ENCODE peak calls at places on chromosomes 11 and 22, in seven cellular contexts. Z is activated naive CD4-positive, alpha-beta T cell treated with anti-CD3 and anti-CD28 coated beads, Interleukin-2, amount 50 U/mL, for 72 hours; Y is dorsolateral prefrontal cortex; X is MCF 10A; A is OCI-LY7; M is stimulated activated CD8-positive, alpha-beta memory T cell treated with anti-CD3 and anti-CD28 coated beads, Interleukin-12 subunit alpha, Interleukin-12 subunit beta, amount 100 ng/mL, for 1 hour; D is colonic mucosa. J is an unnamed sample.

GRCh38 chr11:63602296-63602695 is 11.9 kb downstream of the PLAAT3 start:
- DNase-seq in Z (no peak), Y (no peak), X (no peak), A (no peak), M (no peak), D (no peak), J (no peak)

GRCh38 chr22:24492391-24492790 is 2.7 kb upstream of the UPB1 start:
- DNase-seq in Z (no peak), Y (no peak), X (no peak), A (no peak), M (no peak), D (no peak), J (no peak)

GRCh38 chr11:59573216-59573615 is 42.4 kb downstream of the OSBP start:
- DNase-seq in Z (no peak), Y (no peak), X (peak), A (no peak), M (no peak), D (no peak), J (peak)

GRCh38 chr22:41132555-41132954 is 40.2 kb downstream of the EP300 start:
- DNase-seq in Z (no peak), Y (no peak), X (no peak), A (no peak), M (no peak), D (no peak), J (no peak)

GRCh38 chr11:61004037-61004641 is 32.7 kb downstream of the CD6 start:
- DNase-seq in Z (no peak), Y (no peak), X (no peak), A (no peak), M (no peak), D (no peak), J (no peak)

GRCh38 chr11:79236541-79236971 is 204.3 kb downstream of the TENM4 start:
- DNase-seq in Z (no peak), Y (no peak), X (peak), A (no peak), M (no peak), D (no peak), J (no peak)

GRCh38 chr11:128501576-128502549 is 85.5 kb downstream of the ETS1 start:
- DNase-seq in Z (no peak), Y (no peak), X (no peak), A (no peak), M (no peak), D (no peak), J (no peak)

GRCh38 chr22:31579835-31580242 is 82.2 kb downstream of the PISD start:
- DNase-seq in Z (no peak), Y (no peak), X (no peak), A (no peak), M (no peak), D (no peak), J (no peak)

GRCh38 chr22:32858121-32858703 is 56.7 kb downstream of the TIMP3 start:
- DNase-seq in Z (no peak), Y (no peak), X (no peak), A (no peak), M (no peak), D (no peak), J (peak)

GRCh38 chr11:12285106-12285505 is 92.3 kb upstream of the PARVA start:
- DNase-seq in Z (no peak), Y (no peak), X (peak), A (no peak), M (no peak), D (peak), J (no peak)

GRCh38 chr11:79672786-79673185 is 232.0 kb upstream of the TENM4 start:
- DNase-seq in Z (no peak), Y (no peak), X (no peak), A (no peak), M (no peak), D (no peak), J (peak)

GRCh38 chr11:12117200-12117995 is 7.0 kb downstream of the MICAL2 start:
- DNase-seq in Z (no peak), Y (no peak), X (no peak), A (no peak), M (no peak), D (no peak), J (no peak)

GRCh38 chr11:62370743-62371440 is 33.6 kb downstream of the ASRGL1 start:
- DNase-seq in Z (no peak), Y (no peak), X (no peak), A (no peak), M (peak), D (peak), J (no peak)

GRCh38 chr11:73972187-73972586 is 10.5 kb downstream of the UCP2 start:
- DNase-seq in Z (no peak), Y (no peak), X (no peak), A (peak), M (no peak), D (no peak), J (no peak)

GRCh38 chr11:128860571-128861361 is 6.3 kb downstream of the KCNJ1 start:
- DNase-seq in Z (no peak), Y (no peak), X (no peak), A (no peak), M (no peak), D (no peak), J (no peak)

GRCh38 chr11:22666320-22666699 is at the start of gene GAS2:
- DNase-seq in Z (no peak), Y (no peak), X (no peak), A (no peak), M (no peak), D (no peak), J (no peak)

GRCh38 chr11:2691991-2692841 is 7.6 kb downstream of the KCNQ1OT1 start:
- DNase-seq in Z (peak), Y (no peak), X (peak), A (peak), M (no peak), D (no peak), J (no peak)

GRCh38 chr11:77140231-77140959 is 12.3 kb downstream of the MYO7A start:
- DNase-seq in Z (no peak), Y (no peak), X (no peak), A (no peak), M (no peak), D (no peak), J (no peak)

GRCh38 chr11:71373791-71374454 is 74.3 kb downstream of the DHCR7 start:
- DNase-seq in Z (no peak), Y (no peak), X (no peak), A (peak), M (no peak), D (no peak), J (no peak)

GRCh38 chr11:63919267-63920125 is 2.5 kb upstream of the RCOR2 start:
- DNase-seq in Z (no peak), Y (peak), X (no peak), A (no peak), M (no peak), D (peak), J (no peak)

GRCh38 chr11:72721689-72722049 is 30.5 kb downstream of the ARAP1 start:
- DNase-seq in Z (no peak), Y (no peak), X (peak), A (peak), M (peak), D (peak), J (no peak)

GRCh38 chr11:10742460-10743208 is 8.4 kb upstream of the CTR9 start:
- DNase-seq in Z (no peak), Y (no peak), X (no peak), A (no peak), M (peak), D (peak), J (peak)

GRCh38 chr11:132935383-132935782 is 596.9 kb downstream of the OPCML start:
- DNase-seq in Z (no peak), Y (no peak), X (no peak), A (no peak), M (no peak), D (no peak), J (no peak)

GRCh38 chr11:9859491-9860305 is 195.8 kb downstream of the SWAP70 start:
- DNase-seq in Z (no peak), Y (no peak), X (peak), A (no peak), M (no peak), D (no peak), J (no peak)

GRCh38 chr22:29219881-29220670 is 14.4 kb downstream of the EMID1 start:
- DNase-seq in Z (no peak), Y (no peak), X (no peak), A (no peak), M (no peak), D (no peak), J (no peak)

GRCh38 chr22:35611200-35611890 is 5.8 kb downstream of the MB start:
- DNase-seq in Z (no peak), Y (no peak), X (no peak), A (no peak), M (no peak), D (no peak), J (no peak)

GRCh38 chr11:78228467-78228866 is 39.7 kb downstream of the USP35 start:
- DNase-seq in Z (no peak), Y (no peak), X (peak), A (peak), M (no peak), D (peak), J (no peak)

GRCh38 chr11:78840623-78841022 is 266.0 kb upstream of the NARS2 start:
- DNase-seq in Z (no peak), Y (no peak), X (peak), A (no peak), M (no peak), D (no peak), J (no peak)

GRCh38 chr11:9001736-9002135 is 2.1 kb downstream of the NRIP3 start:
- DNase-seq in Z (peak), Y (no peak), X (peak), A (no peak), M (no peak), D (no peak), J (peak)

GRCh38 chr11:70087446-70088167 is 9.5 kb downstream of the ANO1 start:
- DNase-seq in Z (no peak), Y (no peak), X (no peak), A (no peak), M (no peak), D (no peak), J (no peak)

GRCh38 chr22:46147061-46147460 is 3.3 kb upstream of the PPARA start:
- DNase-seq in Z (no peak), Y (no peak), X (no peak), A (no peak), M (no peak), D (no peak), J (no peak)

GRCh38 chr11:9808943-9809342 is 145.1 kb downstream of the SWAP70 start:
- DNase-seq in Z (no peak), Y (no peak), X (no peak), A (no peak), M (no peak), D (no peak), J (no peak)

GRCh38 chr11:100459791-100460190 is 227.3 kb upstream of the ARHGAP42 start:
- DNase-seq in Z (no peak), Y (no peak), X (no peak), A (no peak), M (no peak), D (no peak), J (no peak)

GRCh38 chr11:125890447-125891100 is 3.1 kb downstream of the HYLS1 start:
- DNase-seq in Z (no peak), Y (no peak), X (no peak), A (no peak), M (no peak), D (no peak), J (no peak)

GRCh38 chr11:103091024-103091423 is 936 bp downstream of the DCUN1D5 start:
- DNase-seq in Z (no peak), Y (no peak), X (peak), A (peak), M (no peak), D (no peak), J (peak)

GRCh38 chr11:31340903-31341572 is 28.5 kb downstream of the DCDC1 start:
- DNase-seq in Z (no peak), Y (no peak), X (peak), A (peak), M (no peak), D (peak), J (no peak)

GRCh38 chr11:113725883-113726405 is 19.8 kb upstream of the TMPRSS5 start:
- DNase-seq in Z (no peak), Y (no peak), X (no peak), A (no peak), M (no peak), D (no peak), J (no peak)

GRCh38 chr22:24506802-24507438 is 11.8 kb downstream of the UPB1 start:
- DNase-seq in Z (no peak), Y (no peak), X (peak), A (peak), M (no peak), D (no peak), J (no peak)

GRCh38 chr11:35841733-35842132 is 102.1 kb upstream of the LDLRAD3 start:
- DNase-seq in Z (no peak), Y (no peak), X (no peak), A (no peak), M (no peak), D (no peak), J (no peak)

J was measured in foreskin keratinocyte.